ENCODE peak calls at places on chromosomes 3 and 15, in eight cellular contexts. Q is prostate gland, I is SK-N-MC, E is transverse colon, X is H1, V is GM12878, M is upper lobe of left lung, K is HepG2. Y is an unnamed sample.

GRCh38 chr3:196144383-196145105 is 62.7 kb upstream of the TFRC start:
- DNase-seq in Q (no peak), I (no peak), E (no peak), M (no peak), V (no peak), X (no peak), K (no peak), Y (no peak)

GRCh38 chr3:56836276-56837163 is 34.8 kb upstream of the ARHGEF3 start:
- DNase-seq in M (no peak), K (peak; percentile 46), Q (no peak), V (no peak), I (no peak), X (no peak), E (no peak), Y (no peak)

GRCh38 chr3:146160964-146161724 is at the start of gene PLOD2:
- DNase-seq in V (no peak), I (no peak), Q (peak; percentile 42), K (peak; percentile 92), M (peak; percentile 95), X (peak; percentile 36), E (peak; percentile 83), Y (peak; percentile 25)

GRCh38 chr3:53056442-53056841 is 10.6 kb upstream of the SFMBT1 start:
- DNase-seq in Q (no peak), E (no peak), X (no peak), I (no peak), M (no peak), V (no peak), K (peak; percentile 66), Y (no peak)

GRCh38 chr15:57510647-57511046 is 81.1 kb upstream of the MYZAP start:
- DNase-seq in M (no peak), K (no peak), V (no peak), E (no peak), X (no peak), I (no peak), Q (peak; percentile 80), Y (no peak)

GRCh38 chr3:196611761-196612483 is 27.6 kb upstream of the NRROS start:
- DNase-seq in K (no peak), I (no peak), Q (no peak), V (no peak), X (no peak), E (no peak), M (no peak), Y (no peak)

GRCh38 chr15:100943074-100943473 is 23.9 kb downstream of the LRRK1 start:
- DNase-seq in Q (no peak), E (no peak), K (no peak), V (no peak), X (no peak), I (peak; percentile 6), M (no peak), Y (no peak)

GRCh38 chr3:133455960-133456359 is 56.1 kb downstream of the BFSP2 start:
- DNase-seq in K (no peak), X (no peak), M (no peak), E (no peak), Q (no peak), I (no peak), V (no peak), Y (no peak)

GRCh38 chr15:88563638-88564037 is 17.2 kb upstream of the DET1 start:
- DNase-seq in Q (no peak), M (no peak), V (no peak), X (no peak), E (no peak), I (no peak), K (no peak), Y (no peak)

GRCh38 chr3:8441969-8442559 is 59.6 kb upstream of the LMCD1 start:
- DNase-seq in M (no peak), E (no peak), Q (peak; percentile 19), K (peak; percentile 60), X (peak; percentile 39), I (no peak), V (no peak), Y (no peak)
- TF ChIP-seq POLR2AphosphoS5 in M (no peak), E (peak; percentile 19), Q (peak; percentile 48), K (no peak), X (no peak), I (no peak), V (no peak), Y (no peak)

DNA sequence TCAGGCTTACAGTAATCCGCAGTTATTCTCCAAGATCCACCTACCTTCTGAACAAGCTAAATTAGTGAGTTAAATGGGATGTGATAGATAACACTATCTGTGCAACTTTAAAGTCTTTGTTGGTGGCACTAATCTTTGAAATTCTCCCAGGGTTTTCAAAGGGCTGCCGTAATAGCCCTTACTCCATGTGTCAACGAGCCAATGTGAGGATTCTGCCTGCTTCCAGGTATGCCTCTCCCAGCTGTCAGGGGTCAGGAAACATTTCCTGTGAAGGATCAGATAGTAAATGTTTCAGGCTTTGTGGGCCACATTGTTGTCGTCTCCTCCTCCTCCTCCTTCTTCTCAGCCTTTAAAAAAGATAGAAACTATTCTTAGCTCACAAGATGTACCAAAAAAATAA is 20.2 kb upstream of the SCN5A start:
- DNase-seq in K (no peak), E (no peak), I (no peak), V (no peak), M (no peak), Q (no peak), X (no peak), Y (no peak)
- TF ChIP-seq POLR2AphosphoS5 in K (no peak), E (no peak), I (no peak), V (no peak), M (no peak), Q (no peak), X (no peak), Y (no peak)

GRCh38 chr15:79728867-79729266 is 167.9 kb downstream of the MTHFS start:
- DNase-seq in M (no peak), E (no peak), Q (no peak), X (no peak), V (no peak), I (no peak), K (no peak), Y (no peak)

GRCh38 chr15:79721256-79721655 is 175.6 kb downstream of the MTHFS start:
- DNase-seq in X (no peak), K (no peak), Q (no peak), V (no peak), I (no peak), M (no peak), E (no peak), Y (no peak)

GRCh38 chr15:79724312-79724711 is 172.5 kb downstream of the MTHFS start:
- DNase-seq in Q (no peak), E (no peak), K (no peak), M (no peak), X (no peak), V (no peak), I (no peak), Y (no peak)

DNA sequence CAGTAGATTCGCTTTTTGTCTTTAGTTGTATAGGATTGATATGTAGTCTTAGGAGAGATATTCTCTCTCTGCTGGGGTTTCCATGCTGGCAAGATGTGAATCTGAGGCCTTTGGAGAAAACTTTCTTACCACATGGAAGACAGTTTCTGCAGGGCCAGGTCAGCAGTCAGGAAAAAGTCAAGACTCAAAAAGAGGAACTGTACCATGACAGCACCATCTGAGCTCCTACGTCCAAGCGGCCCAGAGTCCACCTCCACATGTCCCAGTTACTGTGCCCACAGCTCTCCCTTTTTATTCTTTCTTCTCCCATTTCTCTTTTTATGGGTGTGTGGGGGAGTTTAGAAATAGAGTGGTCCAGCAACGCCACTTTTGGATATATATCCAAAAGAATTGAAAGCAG is 172.0 kb downstream of the MTHFS start:
- DNase-seq in I (no peak), M (no peak), X (no peak), Q (no peak), K (no peak), E (no peak), V (no peak), Y (no peak)
- TF ChIP-seq POLR2AphosphoS5 in I (no peak), M (no peak), X (no peak), Q (no peak), K (no peak), E (no peak), V (no peak), Y (no peak)

DNA sequence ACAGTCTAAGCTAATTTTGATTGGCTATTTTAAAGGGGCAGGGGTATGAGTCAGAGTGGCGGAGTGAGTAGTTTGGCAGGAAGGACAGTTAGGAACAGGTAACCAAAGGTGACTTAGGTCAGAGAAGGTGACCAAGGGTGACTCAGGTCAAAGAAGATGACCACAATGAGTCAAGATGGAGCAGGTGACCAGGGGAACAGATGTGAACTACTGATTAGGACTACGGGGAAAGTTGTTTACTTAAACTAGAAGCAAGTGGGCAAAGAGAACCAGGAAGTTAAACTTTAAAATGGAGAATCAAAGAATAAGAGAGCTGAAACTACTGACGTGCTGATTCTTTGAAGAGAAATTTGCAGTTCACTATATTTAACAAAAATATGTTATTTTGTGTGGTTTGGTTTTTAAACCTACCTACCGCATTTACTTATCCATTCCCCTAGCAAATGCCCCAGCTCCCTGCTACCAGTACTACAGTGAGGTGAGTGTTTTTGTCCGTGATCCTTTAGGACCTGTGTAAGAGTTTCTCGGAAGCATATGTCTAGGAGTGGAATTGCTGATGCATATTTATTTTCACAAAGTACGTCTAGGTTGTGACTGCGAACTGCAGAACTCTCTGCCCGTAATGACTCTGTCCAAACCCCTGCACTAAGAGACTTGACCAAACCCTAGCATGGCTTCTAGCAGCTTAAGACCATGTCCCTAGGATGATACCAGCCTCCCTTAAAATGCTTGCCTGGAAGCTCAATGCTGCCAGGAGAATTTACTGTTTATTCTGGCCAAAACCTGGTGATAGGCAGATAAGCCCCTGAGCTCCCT is 14.3 kb upstream of the CA12 start:
- DNase-seq in I (no peak), Q (no peak), K (no peak), M (no peak), X (no peak), E (no peak), V (no peak), Y (no peak)
- TF ChIP-seq POLR2AphosphoS5 in I (no peak), Q (no peak), K (no peak), M (no peak), X (no peak), E (no peak), V (no peak), Y (no peak)

GRCh38 chr3:42529463-42529862 is 27.0 kb downstream of the VIPR1 start:
- DNase-seq in V (no peak), M (no peak), K (no peak), Q (no peak), X (no peak), E (no peak), I (no peak), Y (no peak)
- TF ChIP-seq POLR2AphosphoS5 in V (no peak), M (peak; percentile 86), K (no peak), Q (no peak), X (no peak), E (no peak), I (no peak), Y (no peak)

DNA sequence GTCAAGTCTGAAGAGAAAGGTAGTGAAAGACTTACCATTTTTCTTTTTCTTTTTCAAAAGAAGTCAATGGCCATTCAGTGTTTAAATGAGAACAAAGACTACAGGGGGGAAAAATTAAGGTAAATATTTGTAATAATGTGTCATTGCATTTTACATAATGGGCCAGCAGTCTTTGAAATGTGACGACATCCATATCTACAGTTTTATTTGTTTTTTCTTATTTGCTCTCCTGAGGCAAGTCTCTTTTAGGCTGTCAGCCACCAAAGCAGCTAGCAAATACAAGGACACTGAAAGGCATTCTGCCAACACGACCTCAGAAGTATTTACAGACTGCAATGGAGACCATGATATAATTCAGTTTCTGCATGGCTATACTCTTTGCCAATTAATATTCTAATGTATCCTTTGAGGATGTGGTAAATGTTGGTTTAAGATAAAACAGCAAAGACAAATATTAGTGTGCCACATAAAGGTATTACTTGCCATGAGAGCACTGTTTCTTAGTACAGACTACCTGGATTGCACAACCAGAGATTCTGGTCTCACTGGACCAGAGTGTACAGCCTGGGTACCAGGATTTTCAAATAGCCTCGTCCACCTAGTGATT is 307.0 kb upstream of the THBS1 start:
- DNase-seq in Q (peak; percentile 94), K (peak; percentile 100), V (no peak), I (no peak), E (no peak), M (no peak), X (no peak), Y (no peak)
- TF ChIP-seq POLR2AphosphoS5 in Q (peak; percentile 84), K (no peak), V (no peak), I (no peak), E (no peak), M (no peak), X (no peak), Y (no peak)